ENCODE peak calls at places on chromosomes 16 and 17, in eight cellular contexts. One of them, this sample, is unnamed.

GRCh38 chr17:1577186-1577585 is 14.6 kb upstream of the PITPNA start:
- DNase-seq in body of pancreas: peak; percentile 64
- DNase-seq in prostate gland: peak; percentile 89
- DNase-seq in right lobe of liver: peak; percentile 92
- DNase-seq in transverse colon: peak; percentile 75
- DNase-seq in A549: no peak
- DNase-seq in uterus: peak; percentile 84
- DNase-seq in IMR-90: peak; percentile 89
- DNase-seq in this sample: peak; percentile 83

GRCh38 chr17:64230551-64231408 is 32.3 kb downstream of the TEX2 start:
- DNase-seq in body of pancreas: no peak
- DNase-seq in prostate gland: no peak
- DNase-seq in right lobe of liver: no peak
- DNase-seq in transverse colon: no peak
- DNase-seq in A549: no peak
- DNase-seq in uterus: no peak
- DNase-seq in IMR-90: peak; percentile 97
- DNase-seq in this sample: no peak

GRCh38 chr16:85767569-85767968 is 16.7 kb upstream of the C16orf74 start:
- DNase-seq in body of pancreas: no peak
- DNase-seq in prostate gland: no peak
- DNase-seq in right lobe of liver: no peak
- DNase-seq in transverse colon: no peak
- DNase-seq in A549: peak; percentile 96
- DNase-seq in uterus: no peak
- DNase-seq in IMR-90: peak; percentile 88
- DNase-seq in this sample: peak; percentile 33

GRCh38 chr17:30600830-30601494 is 123.8 kb downstream of the GOSR1 start:
- DNase-seq in body of pancreas: peak; percentile 21
- DNase-seq in prostate gland: no peak
- DNase-seq in right lobe of liver: no peak
- DNase-seq in transverse colon: peak; percentile 36
- DNase-seq in A549: peak; percentile 48
- DNase-seq in uterus: no peak
- DNase-seq in IMR-90: peak; percentile 11
- DNase-seq in this sample: peak; percentile 22

GRCh38 chr16:2158262-2158638 is 2.7 kb downstream of the TRAF7 start:
- DNase-seq in body of pancreas: no peak
- DNase-seq in prostate gland: no peak
- DNase-seq in right lobe of liver: peak; percentile 78
- DNase-seq in transverse colon: no peak
- DNase-seq in A549: no peak
- DNase-seq in uterus: no peak
- DNase-seq in IMR-90: no peak
- DNase-seq in this sample: no peak

GRCh38 chr17:55266051-55266957 is 1.5 kb downstream of the HLF start:
- DNase-seq in body of pancreas: no peak
- DNase-seq in prostate gland: no peak
- DNase-seq in right lobe of liver: peak; percentile 60
- DNase-seq in transverse colon: no peak
- DNase-seq in A549: no peak
- DNase-seq in uterus: peak; percentile 43
- DNase-seq in IMR-90: no peak
- DNase-seq in this sample: peak; percentile 34

GRCh38 chr17:64580384-64581307 is 73.9 kb downstream of the CEP95 start:
- DNase-seq in body of pancreas: no peak
- DNase-seq in prostate gland: no peak
- DNase-seq in right lobe of liver: no peak
- DNase-seq in transverse colon: no peak
- DNase-seq in A549: no peak
- DNase-seq in uterus: no peak
- DNase-seq in IMR-90: no peak
- DNase-seq in this sample: no peak

GRCh38 chr17:62687997-62688396 is 60.5 kb downstream of the MRC2 start:
- DNase-seq in body of pancreas: no peak
- DNase-seq in prostate gland: no peak
- DNase-seq in right lobe of liver: no peak
- DNase-seq in transverse colon: no peak
- DNase-seq in A549: no peak
- DNase-seq in uterus: no peak
- DNase-seq in IMR-90: no peak
- DNase-seq in this sample: no peak

GRCh38 chr17:36149296-36149820 is 27.1 kb downstream of the TBC1D3B start:
- DNase-seq in body of pancreas: peak; percentile 14
- DNase-seq in prostate gland: no peak
- DNase-seq in right lobe of liver: no peak
- DNase-seq in transverse colon: no peak
- DNase-seq in A549: no peak
- DNase-seq in uterus: peak; percentile 30
- DNase-seq in IMR-90: peak; percentile 33
- DNase-seq in this sample: peak; percentile 58

GRCh38 chr17:58532555-58532951 is 18.1 kb upstream of the MTMR4 start:
- DNase-seq in body of pancreas: no peak
- DNase-seq in prostate gland: no peak
- DNase-seq in right lobe of liver: no peak
- DNase-seq in transverse colon: no peak
- DNase-seq in A549: no peak
- DNase-seq in uterus: no peak
- DNase-seq in IMR-90: no peak
- DNase-seq in this sample: no peak

GRCh38 chr16:88274847-88275246 is 107.9 kb upstream of the ZNF469 start:
- DNase-seq in body of pancreas: no peak
- DNase-seq in prostate gland: no peak
- DNase-seq in right lobe of liver: no peak
- DNase-seq in transverse colon: no peak
- DNase-seq in A549: no peak
- DNase-seq in uterus: peak; percentile 39
- DNase-seq in IMR-90: peak; percentile 23
- DNase-seq in this sample: no peak

GRCh38 chr17:82266142-82266541 is 7.4 kb downstream of the CSNK1D start:
- DNase-seq in body of pancreas: no peak
- DNase-seq in prostate gland: no peak
- DNase-seq in right lobe of liver: no peak
- DNase-seq in transverse colon: no peak
- DNase-seq in A549: no peak
- DNase-seq in uterus: no peak
- DNase-seq in IMR-90: no peak
- DNase-seq in this sample: no peak

GRCh38 chr17:49746791-49747490 is 17.0 kb downstream of the FAM117A start:
- DNase-seq in body of pancreas: no peak
- DNase-seq in prostate gland: no peak
- DNase-seq in right lobe of liver: no peak
- DNase-seq in transverse colon: peak; percentile 57
- DNase-seq in A549: no peak
- DNase-seq in uterus: no peak
- DNase-seq in IMR-90: no peak
- DNase-seq in this sample: no peak

GRCh38 chr16:84907046-84907445 is 87.3 kb downstream of the CRISPLD2 start:
- DNase-seq in body of pancreas: no peak
- DNase-seq in prostate gland: no peak
- DNase-seq in right lobe of liver: no peak
- DNase-seq in transverse colon: no peak
- DNase-seq in A549: no peak
- DNase-seq in uterus: no peak
- DNase-seq in IMR-90: no peak
- DNase-seq in this sample: no peak

GRCh38 chr16:680967-681745 is 946 bp downstream of the STUB1 start:
- DNase-seq in body of pancreas: peak; percentile 58
- DNase-seq in prostate gland: no peak
- DNase-seq in right lobe of liver: peak; percentile 75
- DNase-seq in transverse colon: peak; percentile 56
- DNase-seq in A549: no peak
- DNase-seq in uterus: no peak
- DNase-seq in IMR-90: peak; percentile 49
- DNase-seq in this sample: peak; percentile 89

GRCh38 chr17:81381632-81382577 is 13.4 kb upstream of the BAHCC1 start:
- DNase-seq in body of pancreas: no peak
- DNase-seq in prostate gland: no peak
- DNase-seq in right lobe of liver: no peak
- DNase-seq in transverse colon: no peak
- DNase-seq in A549: no peak
- DNase-seq in uterus: no peak
- DNase-seq in IMR-90: no peak
- DNase-seq in this sample: no peak

GRCh38 chr16:84741351-84741791 is 41.6 kb downstream of the USP10 start:
- DNase-seq in body of pancreas: no peak
- DNase-seq in prostate gland: no peak
- DNase-seq in right lobe of liver: no peak
- DNase-seq in transverse colon: no peak
- DNase-seq in A549: no peak
- DNase-seq in uterus: no peak
- DNase-seq in IMR-90: peak; percentile 69
- DNase-seq in this sample: no peak

GRCh38 chr16:29809850-29810698 is 1.9 kb upstream of the PRRT2 start:
- DNase-seq in body of pancreas: no peak
- DNase-seq in prostate gland: no peak
- DNase-seq in right lobe of liver: peak; percentile 56
- DNase-seq in transverse colon: no peak
- DNase-seq in A549: no peak
- DNase-seq in uterus: peak; percentile 39
- DNase-seq in IMR-90: no peak
- DNase-seq in this sample: peak; percentile 66
- H3K4me3 ChIP-seq in body of pancreas: no peak overlapping the region
- H3K4me3 ChIP-seq in prostate gland: no peak overlapping the region
- H3K4me3 ChIP-seq in right lobe of liver: no peak overlapping the region
- H3K4me3 ChIP-seq in transverse colon: no peak overlapping the region
- H3K4me3 ChIP-seq in A549: no peak overlapping the region
- H3K4me3 ChIP-seq in uterus: no peak overlapping the region
- H3K4me3 ChIP-seq in IMR-90: no peak overlapping the region
- H3K4me3 ChIP-seq in this sample: no peak overlapping the region

GRCh38 chr16:19549688-19550087 is 5.8 kb upstream of the VPS35L start:
- DNase-seq in body of pancreas: no peak
- DNase-seq in prostate gland: no peak
- DNase-seq in right lobe of liver: no peak
- DNase-seq in transverse colon: no peak
- DNase-seq in A549: no peak
- DNase-seq in uterus: no peak
- DNase-seq in IMR-90: no peak
- DNase-seq in this sample: no peak

GRCh38 chr16:19555938-19556778 is 655 bp downstream of the VPS35L start:
- DNase-seq in body of pancreas: no peak
- DNase-seq in prostate gland: no peak
- DNase-seq in right lobe of liver: no peak
- DNase-seq in transverse colon: peak; percentile 11
- DNase-seq in A549: peak; percentile 41
- DNase-seq in uterus: no peak
- DNase-seq in IMR-90: peak; percentile 26
- DNase-seq in this sample: no peak

GRCh38 chr16:19559242-19559910 is 3.9 kb downstream of the VPS35L start:
- DNase-seq in body of pancreas: no peak
- DNase-seq in prostate gland: peak; percentile 36
- DNase-seq in right lobe of liver: no peak
- DNase-seq in transverse colon: no peak
- DNase-seq in A549: peak; percentile 35
- DNase-seq in uterus: no peak
- DNase-seq in IMR-90: peak; percentile 69
- DNase-seq in this sample: no peak

GRCh38 chr16:19560078-19560477 is 4.6 kb downstream of the VPS35L start:
- DNase-seq in body of pancreas: no peak
- DNase-seq in prostate gland: no peak
- DNase-seq in right lobe of liver: no peak
- DNase-seq in transverse colon: no peak
- DNase-seq in A549: no peak
- DNase-seq in uterus: no peak
- DNase-seq in IMR-90: no peak
- DNase-seq in this sample: no peak

GRCh38 chr16:19555186-19555937 is at the start of gene VPS35L:
- DNase-seq in body of pancreas: peak; percentile 98
- DNase-seq in prostate gland: peak; percentile 90
- DNase-seq in right lobe of liver: peak; percentile 97
- DNase-seq in transverse colon: peak; percentile 98
- DNase-seq in A549: peak; percentile 98
- DNase-seq in uterus: peak; percentile 99
- DNase-seq in IMR-90: peak; percentile 99
- DNase-seq in this sample: peak; percentile 99
- TF ChIP-seq POLR2A in body of pancreas: peak; percentile 48
- TF ChIP-seq POLR2A in prostate gland: peak; percentile 50
- TF ChIP-seq POLR2A in right lobe of liver: peak; percentile 62
- TF ChIP-seq POLR2A in transverse colon: peak; percentile 45
- TF ChIP-seq POLR2A in A549: peak; percentile 70
- TF ChIP-seq POLR2A in uterus: peak; percentile 42
- TF ChIP-seq POLR2A in IMR-90: peak; percentile 92
- TF ChIP-seq POLR2A in this sample: peak; percentile 66

DNA sequence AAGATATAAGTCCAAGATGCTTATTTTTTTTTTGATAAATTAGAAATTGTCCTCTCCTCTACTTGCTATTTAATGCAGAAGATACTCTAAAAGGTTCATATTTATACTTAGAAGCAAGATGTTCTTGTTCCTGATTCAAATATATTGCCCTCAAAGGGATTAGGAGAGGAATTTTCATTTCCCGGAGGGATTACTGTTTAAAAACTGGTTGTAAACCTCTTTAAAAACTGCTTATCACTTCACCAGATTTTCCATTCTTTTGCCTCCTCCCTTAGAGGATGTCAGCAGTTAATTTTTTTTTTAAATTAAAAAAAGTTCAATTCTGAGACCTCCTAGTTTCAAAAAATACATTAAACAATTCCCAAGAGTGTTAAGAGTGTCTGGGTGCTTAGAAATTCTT is 2.8 kb downstream of the TENT4B start:
- DNase-seq in body of pancreas: no peak
- DNase-seq in prostate gland: no peak
- DNase-seq in right lobe of liver: no peak
- DNase-seq in transverse colon: no peak
- DNase-seq in A549: no peak
- DNase-seq in uterus: no peak
- DNase-seq in IMR-90: no peak
- DNase-seq in this sample: no peak
- H3K27ac ChIP-seq in body of pancreas: no peak overlapping the region
- H3K27ac ChIP-seq in prostate gland: no peak overlapping the region
- H3K27ac ChIP-seq in right lobe of liver: peak overlapping the region; percentile 72
- H3K27ac ChIP-seq in transverse colon: peak overlapping the region; percentile 94
- H3K27ac ChIP-seq in A549: no peak overlapping the region
- H3K27ac ChIP-seq in uterus: peak overlapping the region; percentile 16
- H3K27ac ChIP-seq in IMR-90: no peak overlapping the region
- H3K27ac ChIP-seq in this sample: no peak overlapping the region

DNA sequence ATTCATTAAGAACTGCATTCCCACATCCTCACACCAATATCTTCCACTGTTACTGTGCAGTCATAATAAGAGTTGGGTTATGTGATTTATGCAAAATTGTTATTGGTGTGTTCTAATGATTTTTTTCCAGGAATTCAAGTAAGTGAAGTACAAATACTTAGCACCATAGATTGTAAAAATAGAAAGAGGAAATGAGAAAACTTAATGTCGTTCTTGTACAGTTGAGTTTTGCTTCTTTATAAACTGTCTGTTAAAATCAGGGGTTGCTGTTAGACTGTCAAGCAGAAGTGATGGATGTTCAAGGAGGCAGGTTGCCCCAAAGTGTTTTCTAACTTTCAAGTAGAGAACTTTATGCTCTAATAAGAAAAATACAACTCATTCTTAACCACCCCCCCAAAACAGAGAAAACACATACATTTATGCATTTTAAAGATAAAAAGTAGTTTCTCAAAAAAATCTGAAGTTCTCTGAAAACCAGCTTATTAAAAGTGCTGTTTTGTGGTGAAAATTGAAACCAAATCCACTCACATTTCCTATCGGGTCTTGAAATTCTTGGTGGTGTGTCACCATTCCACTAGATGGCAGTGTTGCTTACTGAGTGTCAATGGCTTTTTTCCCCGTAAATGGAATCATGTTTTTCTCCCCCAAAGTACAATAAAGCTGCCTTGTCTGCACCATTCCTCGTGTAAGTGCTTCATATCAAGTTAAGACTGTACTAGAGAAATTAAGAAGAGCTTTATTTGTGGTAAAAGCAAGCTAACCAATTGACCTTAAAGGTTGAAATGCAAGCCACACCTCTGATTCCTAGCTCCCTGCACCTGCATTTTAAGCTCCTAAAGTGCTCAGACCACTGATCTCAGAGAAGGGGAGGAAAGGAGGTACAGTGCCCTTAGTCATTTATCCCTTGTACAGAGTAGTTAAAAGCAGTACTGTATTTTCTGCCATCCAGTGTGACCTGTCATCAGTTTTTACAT is 4.7 kb upstream of the IGSF6 start:
- DNase-seq in body of pancreas: no peak
- DNase-seq in prostate gland: no peak
- DNase-seq in right lobe of liver: no peak
- DNase-seq in transverse colon: no peak
- DNase-seq in A549: peak; percentile 74
- DNase-seq in uterus: no peak
- DNase-seq in IMR-90: peak; percentile 67
- DNase-seq in this sample: no peak
- H3K4me3 ChIP-seq in body of pancreas: no peak overlapping the region
- H3K4me3 ChIP-seq in prostate gland: no peak overlapping the region
- H3K4me3 ChIP-seq in right lobe of liver: no peak overlapping the region
- H3K4me3 ChIP-seq in transverse colon: no peak overlapping the region
- H3K4me3 ChIP-seq in A549: no peak overlapping the region
- H3K4me3 ChIP-seq in uterus: no peak overlapping the region
- H3K4me3 ChIP-seq in IMR-90: no peak overlapping the region
- H3K4me3 ChIP-seq in this sample: no peak overlapping the region

This sample was measured in adrenal gland.